ENCODE peak calls at places on chromosomes 11 and 22, in five cellular contexts. X, E, N, L and K are unnamed samples.

GRCh38 chr11:64344160-64344559 is 4.2 kb downstream of the CCDC88B start:
- DNase-seq in X (no peak), E (no peak), N (no peak), L (no peak), K (no peak)

GRCh38 chr22:24146791-24147353 is 34.4 kb upstream of the SUSD2 start:
- DNase-seq in X (no peak), E (no peak), N (peak; percentile 29), L (no peak), K (no peak)

GRCh38 chr22:19292262-19293230 is 1.0 kb upstream of the CLTCL1 start:
- DNase-seq in X (no peak), E (no peak), N (peak; percentile 59), L (no peak), K (peak; percentile 38)

GRCh38 chr11:86740628-86741488 is 59.5 kb upstream of the PRSS23 start:
- DNase-seq in X (no peak), E (no peak), N (no peak), L (no peak), K (peak; percentile 11)

GRCh38 chr22:43110444-43110926 is at the start of gene BIK:
- DNase-seq in X (no peak), E (no peak), N (peak; percentile 52), L (peak; percentile 80), K (no peak)

GRCh38 chr22:49628351-49629023 is 199.2 kb downstream of the BRD1 start:
- DNase-seq in X (no peak), E (no peak), N (no peak), L (no peak), K (no peak)

GRCh38 chr11:118625036-118625690 is 17.7 kb downstream of the PHLDB1 start:
- DNase-seq in X (no peak), E (no peak), N (no peak), L (no peak), K (no peak)

GRCh38 chr11:19395050-19395449 is 154.3 kb upstream of the E2F8 start:
- DNase-seq in X (no peak), E (no peak), N (no peak), L (no peak), K (no peak)

GRCh38 chr22:29004647-29005371 is 56.8 kb downstream of the C22orf31 start:
- DNase-seq in X (no peak), E (peak; percentile 74), N (peak; percentile 90), L (no peak), K (no peak)

GRCh38 chr11:32173435-32173834 is 82.6 kb downstream of the RCN1 start:
- DNase-seq in X (no peak), E (peak; percentile 45), N (peak; percentile 63), L (no peak), K (peak; percentile 11)

GRCh38 chr11:12066056-12066798 is 44.2 kb upstream of the MICAL2 start:
- DNase-seq in X (no peak), E (no peak), N (peak; percentile 46), L (no peak), K (no peak)

GRCh38 chr22:46833228-46833627 is 70.8 kb downstream of the TBC1D22A start:
- DNase-seq in X (no peak), E (no peak), N (no peak), L (no peak), K (no peak)

GRCh38 chr22:38927033-38927789 is 30.2 kb upstream of the APOBEC3A start:
- DNase-seq in X (no peak), E (no peak), N (no peak), L (peak; percentile 83), K (peak; percentile 60)

GRCh38 chr11:13033760-13034533 is 24.8 kb downstream of the RASSF10 start:
- DNase-seq in X (no peak), E (no peak), N (no peak), L (no peak), K (no peak)

GRCh38 chr22:27424319-27424718 is 377.2 kb downstream of the MN1 start:
- DNase-seq in X (no peak), E (no peak), N (no peak), L (no peak), K (no peak)

GRCh38 chr11:19032990-19033389 is 27.5 kb downstream of the MRGPRX2 start:
- DNase-seq in X (no peak), E (no peak), N (no peak), L (no peak), K (no peak)

GRCh38 chr11:29318134-29318845 is 698.5 kb downstream of the KCNA4 start:
- DNase-seq in X (no peak), E (no peak), N (no peak), L (no peak), K (no peak)

GRCh38 chr22:17501679-17502285 is 61.5 kb upstream of the SLC25A18 start:
- DNase-seq in X (no peak), E (peak; percentile 35), N (peak; percentile 83), L (no peak), K (peak; percentile 72)

GRCh38 chr22:23212061-23213030 is 32.0 kb downstream of the BCR start:
- DNase-seq in X (no peak), E (peak; percentile 83), N (peak; percentile 92), L (no peak), K (no peak)

GRCh38 chr11:58829736-58830135 is 14.8 kb downstream of the GLYATL2 start:
- DNase-seq in X (no peak), E (no peak), N (no peak), L (no peak), K (no peak)

GRCh38 chr11:24043842-24044241 is 453.0 kb upstream of the LUZP2 start:
- DNase-seq in X (no peak), E (no peak), N (no peak), L (no peak), K (no peak)

GRCh38 chr22:37187552-37187890 is 526 bp downstream of the C1QTNF6 start:
- DNase-seq in X (no peak), E (no peak), N (no peak), L (no peak), K (no peak)

GRCh38 chr22:45777046-45777851 is 105.6 kb downstream of the ATXN10 start:
- DNase-seq in X (no peak), E (no peak), N (peak; percentile 66), L (no peak), K (no peak)

GRCh38 chr11:116731097-116731761 is 41.6 kb downstream of the BUD13 start:
- DNase-seq in X (no peak), E (peak; percentile 39), N (peak; percentile 83), L (no peak), K (peak; percentile 42)

GRCh38 chr11:82080160-82080559 is 653.5 kb downstream of the FAM181B start:
- DNase-seq in X (no peak), E (no peak), N (peak; percentile 68), L (no peak), K (no peak)

GRCh38 chr11:125404811-125405481 is 91.1 kb downstream of the FEZ1 start:
- DNase-seq in X (peak; percentile 28), E (peak; percentile 41), N (peak; percentile 81), L (peak; percentile 88), K (peak; percentile 4)

GRCh38 chr22:47628477-47629272 is 866.2 kb downstream of the TBC1D22A start:
- DNase-seq in X (no peak), E (no peak), N (no peak), L (peak; percentile 34), K (no peak)